ENCODE peak calls at places on chromosomes 7 and 10, in nine cellular contexts. R is activated naive CD8-positive, alpha-beta T cell treated with anti-CD3 and anti-CD28 coated beads for 36 hours; A is fibroblast of lung; U is GM12892; S is OCI-LY7; O is heart right ventricle; L is NCI-H1105; Q is right lobe of liver; Y is stimulated activated CD8-positive, alpha-beta memory T cell treated with anti-CD3 and anti-CD28 coated beads, Interleukin-4, amount 100 ng/mL, for 48 hours. P is an unnamed sample.

GRCh38 chr7:74148491-74148890 is 25.7 kb upstream of the EIF4H start:
- DNase-seq in L (no peak), U (no peak), S (no peak), A (no peak), Y (no peak), R (no peak), O (no peak), Q (no peak), P (no peak)

GRCh38 chr7:7799138-7799537 is 80.7 kb upstream of the RPA3 start:
- DNase-seq in R (no peak), A (peak; percentile 55), Y (no peak), Q (no peak), O (no peak), S (no peak), L (peak; percentile 69), U (no peak), P (no peak)

GRCh38 chr10:96413151-96413787 is 54.5 kb upstream of the OPALIN start:
- DNase-seq in A (no peak), O (peak; percentile 27), Y (peak; percentile 28), Q (no peak), U (no peak), R (no peak), L (no peak), S (no peak), P (no peak)

GRCh38 chr10:131885391-131886165 is 15.2 kb upstream of the PPP2R2D start:
- DNase-seq in U (peak; percentile 82), L (peak; percentile 11), Y (peak; percentile 91), Q (peak; percentile 79), A (peak; percentile 50), S (peak; percentile 10), R (peak; percentile 82), O (peak; percentile 84), P (peak; percentile 82)

GRCh38 chr10:79082631-79083581 is 14.1 kb downstream of the ZMIZ1 start:
- DNase-seq in S (no peak), R (no peak), L (no peak), O (no peak), U (no peak), A (no peak), Q (no peak), Y (no peak), P (no peak)

GRCh38 chr10:125172694-125173093 is 12.3 kb upstream of the CTBP2 start:
- DNase-seq in O (no peak), L (no peak), R (no peak), Y (no peak), Q (no peak), A (no peak), S (no peak), U (no peak), P (no peak)

GRCh38 chr10:115355162-115355760 is 262.1 kb downstream of the ATRNL1 start:
- DNase-seq in A (peak; percentile 82), O (no peak), S (peak; percentile 65), R (no peak), Y (peak; percentile 36), U (no peak), L (peak; percentile 39), Q (no peak), P (peak; percentile 8)

GRCh38 chr10:63466168-63466935 is 575 bp upstream of the JMJD1C start:
- DNase-seq in L (peak; percentile 29), O (no peak), U (no peak), Q (peak; percentile 64), S (peak; percentile 34), R (peak; percentile 28), A (peak; percentile 71), Y (peak; percentile 47), P (peak; percentile 14)

GRCh38 chr7:30595461-30596042 is 874 bp downstream of the GARS1 start:
- DNase-seq in O (no peak), L (no peak), U (no peak), A (no peak), S (peak; percentile 39), Q (no peak), R (no peak), Y (no peak), P (no peak)

GRCh38 chr7:74039337-74039736 is 11.4 kb downstream of the ELN start:
- DNase-seq in Y (no peak), A (no peak), U (no peak), R (no peak), O (no peak), L (peak; percentile 37), S (no peak), Q (no peak), P (no peak)

GRCh38 chr10:125977206-125977605 is 80.8 kb downstream of the FANK1 start:
- DNase-seq in S (peak; percentile 13), Q (no peak), O (no peak), R (no peak), L (no peak), U (no peak), A (no peak), Y (no peak), P (no peak)

GRCh38 chr10:44963772-44964633 is 4.4 kb downstream of the RASSF4 start:
- DNase-seq in R (no peak), L (no peak), U (no peak), Y (peak; percentile 14), O (peak; percentile 83), S (peak; percentile 63), A (peak; percentile 58), Q (peak; percentile 61), P (no peak)

GRCh38 chr10:130171196-130171595 is 35.0 kb downstream of the GLRX3 start:
- DNase-seq in U (no peak), A (no peak), Q (no peak), Y (no peak), R (no peak), O (no peak), L (no peak), S (no peak), P (no peak)

GRCh38 chr7:24435002-24435401 is 138.2 kb upstream of the PALS2 start:
- DNase-seq in A (no peak), O (no peak), Y (no peak), U (no peak), L (no peak), Q (no peak), R (no peak), S (peak; percentile 28), P (no peak)

GRCh38 chr7:117950601-117951278 is 77.5 kb upstream of the CTTNBP2 start:
- DNase-seq in Q (no peak), A (no peak), U (no peak), L (no peak), S (no peak), R (no peak), Y (no peak), O (no peak), P (no peak)

GRCh38 chr10:110992011-110992800 is 72.8 kb downstream of the SHOC2 start:
- DNase-seq in Q (no peak), L (no peak), Y (no peak), O (no peak), S (no peak), U (no peak), A (no peak), R (no peak), P (no peak)

GRCh38 chr10:35218339-35218955 is 91.8 kb downstream of the CREM start:
- DNase-seq in L (peak; percentile 56), U (peak; percentile 20), S (peak; percentile 90), Y (peak; percentile 92), Q (peak; percentile 78), O (peak; percentile 69), A (peak; percentile 94), R (peak; percentile 79), P (peak; percentile 50)

GRCh38 chr7:126727930-126728331 is 524.8 kb downstream of the GRM8 start:
- DNase-seq in R (peak; percentile 0), Y (no peak), Q (no peak), S (no peak), L (no peak), U (no peak), O (no peak), A (no peak), P (no peak)

GRCh38 chr10:77926566-77927342 is at the start of gene DLG5:
- DNase-seq in L (no peak), Q (peak; percentile 70), R (peak; percentile 41), Y (peak; percentile 35), A (peak; percentile 61), U (peak; percentile 48), S (no peak), O (peak; percentile 77), P (peak; percentile 55)

GRCh38 chr7:87507446-87507845 is 32.0 kb upstream of the ABCB4 start:
- DNase-seq in R (no peak), Y (no peak), O (no peak), Q (no peak), U (no peak), L (no peak), A (no peak), S (no peak), P (no peak)

GRCh38 chr7:27677912-27678612 is 15.4 kb upstream of the HIBADH start:
- DNase-seq in Y (no peak), A (peak; percentile 91), S (no peak), L (no peak), R (no peak), O (no peak), Q (no peak), U (no peak), P (no peak)

GRCh38 chr10:117535045-117535751 is 7.3 kb upstream of the EMX2 start:
- DNase-seq in L (no peak), Q (no peak), R (no peak), A (no peak), S (no peak), U (no peak), O (no peak), Y (no peak), P (no peak)

P was measured in GM19239.